ENCODE peak calls at places on chromosome 5, in seven cellular contexts. K, C, F, V, P, I and Z are unnamed samples. For H3K9me3, the result is how much of the 10 kb centered on the place peaks cover.

GRCh38 chr5:89930591-89931383 is 478.8 kb downstream of the CETN3 start:
- DNase-seq in K (peak), C (no peak), F (no peak), V (no peak), P (no peak), I (no peak), Z (peak)

GRCh38 chr5:72007336-72008111 is 99.8 kb upstream of the MAP1B start:
- DNase-seq in K (no peak), C (no peak), F (no peak), V (no peak), P (no peak), I (no peak), Z (no peak)

GRCh38 chr5:73363911-73364730 is 84.5 kb downstream of the FOXD1 start:
- DNase-seq in K (peak), C (no peak), F (no peak), V (no peak), P (no peak), I (no peak), Z (no peak)

GRCh38 chr5:156391139-156391538 is 64.2 kb downstream of the SGCD start:
- DNase-seq in K (peak), C (no peak), F (no peak), V (no peak), P (no peak), I (no peak), Z (no peak)

GRCh38 chr5:42874621-42875198 is 63.0 kb upstream of the SELENOP start:
- DNase-seq in K (no peak), C (no peak), F (no peak), V (no peak), P (no peak), I (no peak), Z (no peak)

GRCh38 chr5:73170522-73170921 is 2.5 kb upstream of the TMEM174 start:
- DNase-seq in K (peak), C (no peak), F (no peak), V (no peak), P (no peak), I (no peak), Z (peak)

GRCh38 chr5:37710965-37711364 is 128.9 kb downstream of the GDNF start:
- DNase-seq in K (no peak), C (no peak), F (no peak), V (no peak), P (no peak), I (no peak), Z (no peak)

GRCh38 chr5:368162-369084 is 46.9 kb downstream of the AHRR start:
- DNase-seq in K (peak), C (no peak), F (no peak), V (peak), P (no peak), I (no peak), Z (no peak)

GRCh38 chr5:56048124-56048523 is 53.4 kb upstream of the IL6ST start:
- DNase-seq in K (no peak), C (no peak), F (no peak), V (no peak), P (no peak), I (no peak), Z (no peak)

GRCh38 chr5:34603378-34603777 is 52.8 kb upstream of the RAI14 start:
- DNase-seq in K (no peak), C (no peak), F (no peak), V (no peak), P (no peak), I (no peak), Z (no peak)

GRCh38 chr5:980941-981340 is 27.7 kb upstream of the NKD2 start:
- DNase-seq in K (peak), C (no peak), F (no peak), V (no peak), P (no peak), I (no peak), Z (no peak)

GRCh38 chr5:176837707-176838115 is 27.4 kb downstream of the UNC5A start:
- DNase-seq in K (peak), C (peak), F (peak), V (peak), P (peak), I (peak), Z (peak)

GRCh38 chr5:41788800-41789395 is 81.3 kb downstream of the OXCT1 start:
- DNase-seq in K (peak), C (no peak), F (no peak), V (no peak), P (no peak), I (no peak), Z (peak)
- H3K9me3 ChIP-seq in K (under half), C (under half), F (under half), V (under half), P (under half), I (under half), Z (under half)

GRCh38 chr5:141355641-141356040 is 820 bp downstream of the PCDHGA4 start:
- DNase-seq in K (no peak), C (no peak), F (no peak), V (no peak), P (no peak), I (no peak), Z (no peak)
- H3K9me3 ChIP-seq in K (under half), C (under half), F (half or more), V (half or more), P (under half), I (half or more), Z (under half)

GRCh38 chr5:172299916-172300439 is 16.4 kb upstream of the UBTD2 start:
- DNase-seq in K (peak), C (no peak), F (no peak), V (no peak), P (no peak), I (no peak), Z (no peak)
- H3K9me3 ChIP-seq in K (under half), C (under half), F (under half), V (under half), P (under half), I (under half), Z (under half)

DNA sequence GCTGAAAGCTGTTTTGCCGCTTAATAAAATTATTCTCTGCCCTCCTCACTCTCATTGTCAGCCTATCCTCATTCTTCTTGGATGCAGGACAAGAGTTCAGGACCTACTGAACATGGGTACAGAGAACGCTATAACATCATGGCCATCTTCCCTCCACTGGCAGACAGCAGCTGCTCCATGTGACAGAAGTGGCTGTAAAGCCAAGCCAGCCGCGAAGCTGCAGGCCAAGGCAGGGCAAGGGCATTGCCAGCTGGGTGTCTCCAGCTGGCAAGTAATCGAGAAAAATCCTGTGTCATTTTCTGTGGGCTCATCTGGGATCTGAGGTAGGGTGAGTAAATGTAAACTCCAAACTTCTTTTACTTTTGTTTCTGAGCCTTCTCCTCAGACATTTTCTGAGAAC is 84.8 kb downstream of the SLC25A46 start:
- DNase-seq in K (no peak), C (no peak), F (no peak), V (no peak), P (no peak), I (no peak), Z (no peak)
- H3K9me3 ChIP-seq in K (under half), C (under half), F (under half), V (under half), P (under half), I (under half), Z (under half)

GRCh38 chr5:141260458-141261237 is 15.5 kb downstream of the PCDHB15 start:
- DNase-seq in K (peak), C (no peak), F (no peak), V (no peak), P (no peak), I (no peak), Z (peak)
- H3K9me3 ChIP-seq in K (under half), C (half or more), F (under half), V (half or more), P (under half), I (half or more), Z (under half)

GRCh38 chr5:2697041-2697440 is 54.4 kb downstream of the IRX2 start:
- DNase-seq in K (no peak), C (no peak), F (no peak), V (no peak), P (no peak), I (no peak), Z (no peak)
- H3K9me3 ChIP-seq in K (under half), C (under half), F (under half), V (under half), P (under half), I (under half), Z (under half)

GRCh38 chr5:140780512-140780911 is 5.4 kb upstream of the PCDHA1 start:
- DNase-seq in K (no peak), C (no peak), F (no peak), V (no peak), P (no peak), I (no peak), Z (no peak)
- H3K9me3 ChIP-seq in K (under half), C (under half), F (under half), V (half or more), P (under half), I (half or more), Z (under half)

DNA sequence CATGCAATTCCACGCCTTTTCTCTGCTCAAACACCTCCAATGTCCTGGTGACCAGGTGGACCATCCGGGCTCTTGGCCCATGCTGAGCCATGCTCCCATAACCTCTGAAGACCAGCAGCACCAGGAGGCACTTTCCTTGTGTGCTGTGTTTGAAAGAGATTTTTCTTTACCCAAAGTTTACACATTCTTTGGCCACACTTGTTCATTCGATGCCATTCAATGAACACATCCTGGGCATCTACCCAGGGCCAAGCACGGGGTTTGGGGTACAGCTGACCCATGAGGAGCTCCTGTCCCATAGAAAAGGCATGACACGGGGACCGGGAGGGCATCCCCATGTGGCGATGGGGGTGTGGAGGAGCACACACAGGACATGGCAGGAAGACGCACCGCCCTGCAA is 77.1 kb upstream of the IRX1 start:
- DNase-seq in K (no peak), C (no peak), F (no peak), V (no peak), P (no peak), I (no peak), Z (no peak)
- H3K9me3 ChIP-seq in K (under half), C (under half), F (under half), V (under half), P (under half), I (under half), Z (under half)

GRCh38 chr5:2684606-2685005 is 66.9 kb downstream of the IRX2 start:
- DNase-seq in K (no peak), C (no peak), F (no peak), V (no peak), P (no peak), I (no peak), Z (no peak)
- H3K9me3 ChIP-seq in K (under half), C (under half), F (under half), V (under half), P (under half), I (under half), Z (under half)